ENCODE peak calls at places on chromosomes 11 and 22, in six cellular contexts. One of them, this sample, is unnamed. For H3K36me3 and H3K4me1, the result is how much of the 10 kb centered on the place peaks cover.

GRCh38 chr11:72119188-72119587 is 6.7 kb upstream of the ANAPC15 start:
- DNase-seq in IMR-90: no peak
- DNase-seq in endothelial cell of umbilical vein: no peak
- DNase-seq in psoas muscle: no peak
- DNase-seq in right lobe of liver: no peak
- DNase-seq in esophagus squamous epithelium: no peak
- DNase-seq in this sample: no peak

GRCh38 chr22:33803371-33803770 is 116.9 kb downstream of the LARGE1 start:
- DNase-seq in IMR-90: peak
- DNase-seq in psoas muscle: no peak
- DNase-seq in esophagus squamous epithelium: no peak
- DNase-seq in right lobe of liver: no peak
- DNase-seq in endothelial cell of umbilical vein: no peak
- DNase-seq in this sample: no peak

GRCh38 chr11:74672956-74673895 is 58.0 kb downstream of the CHRDL2 start:
- DNase-seq in endothelial cell of umbilical vein: peak
- DNase-seq in IMR-90: peak
- DNase-seq in psoas muscle: peak
- DNase-seq in right lobe of liver: peak
- DNase-seq in esophagus squamous epithelium: no peak
- DNase-seq in this sample: no peak

GRCh38 chr22:50620861-50621490 is 7.0 kb downstream of the ARSA start:
- DNase-seq in psoas muscle: no peak
- DNase-seq in esophagus squamous epithelium: no peak
- DNase-seq in endothelial cell of umbilical vein: no peak
- DNase-seq in IMR-90: no peak
- DNase-seq in right lobe of liver: no peak
- DNase-seq in this sample: peak

GRCh38 chr11:72238492-72239295 is 5.3 kb downstream of the PHOX2A start:
- DNase-seq in endothelial cell of umbilical vein: no peak
- DNase-seq in esophagus squamous epithelium: no peak
- DNase-seq in right lobe of liver: no peak
- DNase-seq in IMR-90: no peak
- DNase-seq in psoas muscle: no peak
- DNase-seq in this sample: no peak

GRCh38 chr11:110340427-110340826 is 44.0 kb upstream of the RDX start:
- DNase-seq in psoas muscle: no peak
- DNase-seq in right lobe of liver: no peak
- DNase-seq in endothelial cell of umbilical vein: no peak
- DNase-seq in IMR-90: no peak
- DNase-seq in esophagus squamous epithelium: no peak
- DNase-seq in this sample: no peak

GRCh38 chr11:10728779-10729472 is 22.1 kb upstream of the CTR9 start:
- DNase-seq in esophagus squamous epithelium: no peak
- DNase-seq in psoas muscle: no peak
- DNase-seq in endothelial cell of umbilical vein: no peak
- DNase-seq in IMR-90: peak
- DNase-seq in right lobe of liver: no peak
- DNase-seq in this sample: no peak

GRCh38 chr11:58567889-58568512 is 7.7 kb downstream of the LPXN start:
- DNase-seq in endothelial cell of umbilical vein: peak
- DNase-seq in right lobe of liver: peak
- DNase-seq in psoas muscle: peak
- DNase-seq in esophagus squamous epithelium: no peak
- DNase-seq in IMR-90: peak
- DNase-seq in this sample: no peak

GRCh38 chr11:67572747-67573419 is 10.7 kb upstream of the GSTP1 start:
- DNase-seq in psoas muscle: peak
- DNase-seq in esophagus squamous epithelium: no peak
- DNase-seq in right lobe of liver: peak
- DNase-seq in IMR-90: peak
- DNase-seq in endothelial cell of umbilical vein: peak
- DNase-seq in this sample: no peak

GRCh38 chr11:61337706-61338268 is 4.8 kb downstream of the TKFC start:
- DNase-seq in psoas muscle: no peak
- DNase-seq in right lobe of liver: no peak
- DNase-seq in esophagus squamous epithelium: no peak
- DNase-seq in IMR-90: no peak
- DNase-seq in endothelial cell of umbilical vein: no peak
- DNase-seq in this sample: no peak

GRCh38 chr11:69546735-69547370 is 65.4 kb downstream of the LINC01488 start:
- DNase-seq in IMR-90: no peak
- DNase-seq in endothelial cell of umbilical vein: no peak
- DNase-seq in esophagus squamous epithelium: no peak
- DNase-seq in right lobe of liver: no peak
- DNase-seq in psoas muscle: no peak
- DNase-seq in this sample: no peak

GRCh38 chr11:125262194-125262824 is 97.8 kb downstream of the PKNOX2 start:
- DNase-seq in IMR-90: no peak
- DNase-seq in esophagus squamous epithelium: no peak
- DNase-seq in right lobe of liver: no peak
- DNase-seq in psoas muscle: no peak
- DNase-seq in endothelial cell of umbilical vein: no peak
- DNase-seq in this sample: no peak
- H3K36me3 ChIP-seq in IMR-90: under half
- H3K36me3 ChIP-seq in esophagus squamous epithelium: under half
- H3K36me3 ChIP-seq in right lobe of liver: under half
- H3K36me3 ChIP-seq in psoas muscle: under half
- H3K36me3 ChIP-seq in endothelial cell of umbilical vein: under half
- H3K36me3 ChIP-seq in this sample: under half

GRCh38 chr22:47169801-47170140 is 407.3 kb downstream of the TBC1D22A start:
- DNase-seq in endothelial cell of umbilical vein: no peak
- DNase-seq in IMR-90: no peak
- DNase-seq in esophagus squamous epithelium: no peak
- DNase-seq in psoas muscle: no peak
- DNase-seq in right lobe of liver: peak
- DNase-seq in this sample: no peak

GRCh38 chr22:47167056-47167455 is 404.6 kb downstream of the TBC1D22A start:
- DNase-seq in esophagus squamous epithelium: no peak
- DNase-seq in endothelial cell of umbilical vein: no peak
- DNase-seq in right lobe of liver: no peak
- DNase-seq in psoas muscle: no peak
- DNase-seq in IMR-90: no peak
- DNase-seq in this sample: no peak

GRCh38 chr22:47171441-47172221 is 409.2 kb downstream of the TBC1D22A start:
- DNase-seq in esophagus squamous epithelium: no peak
- DNase-seq in psoas muscle: peak
- DNase-seq in endothelial cell of umbilical vein: no peak
- DNase-seq in right lobe of liver: peak
- DNase-seq in IMR-90: no peak
- DNase-seq in this sample: peak

GRCh38 chr22:47168441-47168840 is 406.0 kb downstream of the TBC1D22A start:
- DNase-seq in esophagus squamous epithelium: no peak
- DNase-seq in IMR-90: no peak
- DNase-seq in psoas muscle: peak
- DNase-seq in right lobe of liver: peak
- DNase-seq in endothelial cell of umbilical vein: no peak
- DNase-seq in this sample: no peak

GRCh38 chr22:47168900-47169800 is 406.7 kb downstream of the TBC1D22A start:
- DNase-seq in right lobe of liver: peak
- DNase-seq in IMR-90: peak
- DNase-seq in endothelial cell of umbilical vein: peak
- DNase-seq in esophagus squamous epithelium: no peak
- DNase-seq in psoas muscle: peak
- DNase-seq in this sample: peak
- TF ChIP-seq CTCF in right lobe of liver: peak
- TF ChIP-seq CTCF in IMR-90: peak
- TF ChIP-seq CTCF in endothelial cell of umbilical vein: peak
- TF ChIP-seq CTCF in esophagus squamous epithelium: no peak
- TF ChIP-seq CTCF in psoas muscle: peak
- TF ChIP-seq CTCF in this sample: no peak

GRCh38 chr11:43691332-43691731 is 10.8 kb downstream of the HSD17B12 start:
- DNase-seq in esophagus squamous epithelium: no peak
- DNase-seq in psoas muscle: no peak
- DNase-seq in endothelial cell of umbilical vein: no peak
- DNase-seq in IMR-90: no peak
- DNase-seq in right lobe of liver: no peak
- DNase-seq in this sample: no peak
- H3K4me1 ChIP-seq in esophagus squamous epithelium: under half
- H3K4me1 ChIP-seq in psoas muscle: under half
- H3K4me1 ChIP-seq in endothelial cell of umbilical vein: under half
- H3K4me1 ChIP-seq in IMR-90: under half
- H3K4me1 ChIP-seq in right lobe of liver: under half
- H3K4me1 ChIP-seq in this sample: under half

GRCh38 chr11:32479291-32479690 is 44.0 kb upstream of the WT1 start:
- DNase-seq in psoas muscle: no peak
- DNase-seq in right lobe of liver: no peak
- DNase-seq in IMR-90: no peak
- DNase-seq in endothelial cell of umbilical vein: no peak
- DNase-seq in esophagus squamous epithelium: no peak
- DNase-seq in this sample: no peak
- H3K36me3 ChIP-seq in psoas muscle: under half
- H3K36me3 ChIP-seq in right lobe of liver: under half
- H3K36me3 ChIP-seq in IMR-90: under half
- H3K36me3 ChIP-seq in endothelial cell of umbilical vein: under half
- H3K36me3 ChIP-seq in esophagus squamous epithelium: under half
- H3K36me3 ChIP-seq in this sample: under half

DNA sequence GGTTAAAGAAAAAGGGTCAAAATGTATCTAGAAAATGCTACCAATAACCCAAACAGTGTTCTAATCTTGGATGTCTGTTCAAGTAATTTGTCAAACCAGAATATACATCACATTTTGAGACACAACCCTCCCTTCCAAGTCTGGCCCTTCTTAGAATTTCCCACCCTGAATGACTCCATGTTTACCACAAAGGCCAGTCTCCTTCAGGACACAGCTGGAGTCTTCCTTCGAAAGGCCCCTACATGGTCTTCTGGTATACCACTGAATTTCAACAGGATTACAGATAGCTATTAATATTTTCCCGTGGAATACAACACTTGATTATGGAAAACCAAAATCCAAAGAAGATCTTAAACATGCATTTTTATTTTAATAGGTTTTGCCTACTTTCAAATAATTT is 10.2 kb downstream of the CCDC34 start:
- DNase-seq in psoas muscle: no peak
- DNase-seq in right lobe of liver: no peak
- DNase-seq in esophagus squamous epithelium: no peak
- DNase-seq in endothelial cell of umbilical vein: no peak
- DNase-seq in IMR-90: no peak
- DNase-seq in this sample: no peak
- TF ChIP-seq CTCF in psoas muscle: no peak
- TF ChIP-seq CTCF in right lobe of liver: no peak
- TF ChIP-seq CTCF in esophagus squamous epithelium: no peak
- TF ChIP-seq CTCF in endothelial cell of umbilical vein: no peak
- TF ChIP-seq CTCF in IMR-90: no peak
- TF ChIP-seq CTCF in this sample: no peak

GRCh38 chr11:30349885-30350284 is 27.0 kb downstream of the ARL14EP start:
- DNase-seq in esophagus squamous epithelium: no peak
- DNase-seq in endothelial cell of umbilical vein: no peak
- DNase-seq in right lobe of liver: no peak
- DNase-seq in IMR-90: no peak
- DNase-seq in psoas muscle: no peak
- DNase-seq in this sample: no peak
- H3K4me1 ChIP-seq in esophagus squamous epithelium: under half
- H3K4me1 ChIP-seq in endothelial cell of umbilical vein: under half
- H3K4me1 ChIP-seq in right lobe of liver: under half
- H3K4me1 ChIP-seq in IMR-90: under half
- H3K4me1 ChIP-seq in psoas muscle: under half
- H3K4me1 ChIP-seq in this sample: under half

GRCh38 chr11:36493332-36493731 is 16.7 kb downstream of the TRAF6 start:
- DNase-seq in right lobe of liver: no peak
- DNase-seq in psoas muscle: no peak
- DNase-seq in esophagus squamous epithelium: no peak
- DNase-seq in IMR-90: no peak
- DNase-seq in endothelial cell of umbilical vein: no peak
- DNase-seq in this sample: no peak
- H3K36me3 ChIP-seq in right lobe of liver: under half
- H3K36me3 ChIP-seq in psoas muscle: under half
- H3K36me3 ChIP-seq in esophagus squamous epithelium: under half
- H3K36me3 ChIP-seq in IMR-90: under half
- H3K36me3 ChIP-seq in endothelial cell of umbilical vein: under half
- H3K36me3 ChIP-seq in this sample: under half

DNA sequence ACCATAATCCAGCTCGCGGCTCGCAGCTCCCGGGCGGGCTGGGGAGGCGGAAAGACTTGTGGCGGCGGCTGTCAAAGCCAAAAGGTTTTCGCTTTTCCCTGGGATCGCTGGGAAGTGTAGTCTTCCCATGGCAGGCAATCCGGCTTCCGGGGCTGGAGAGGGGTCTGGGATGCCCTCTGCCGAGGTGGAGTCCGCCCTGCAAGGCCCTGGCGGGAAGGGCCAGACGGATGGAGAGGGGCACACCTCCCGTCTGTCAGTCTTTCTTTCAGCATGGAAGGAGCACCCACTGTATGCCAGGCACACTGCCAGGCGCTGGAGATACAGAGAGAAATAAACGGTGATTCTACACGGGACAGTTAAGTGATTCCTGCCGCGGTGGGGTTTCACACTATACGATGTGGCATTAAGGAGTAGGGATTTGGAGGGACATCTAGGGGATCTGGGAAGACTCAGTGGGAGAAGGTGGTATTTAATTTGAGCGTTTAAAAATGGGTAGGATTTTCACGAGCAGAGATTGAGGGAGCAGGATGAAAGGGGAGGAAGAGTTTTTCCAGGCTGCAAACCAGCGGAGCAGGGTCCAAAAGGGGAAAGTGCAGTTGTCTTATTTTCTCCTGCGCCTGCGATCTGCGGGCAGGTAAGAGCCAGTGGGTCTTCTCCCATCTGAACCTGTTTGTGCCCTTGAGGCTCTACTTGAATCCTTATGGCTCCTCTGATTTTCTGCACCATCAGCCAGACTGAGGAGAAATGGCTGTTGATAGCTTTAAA is at the start of gene BACE1:
- DNase-seq in endothelial cell of umbilical vein: peak
- DNase-seq in IMR-90: peak
- DNase-seq in right lobe of liver: peak
- DNase-seq in esophagus squamous epithelium: no peak
- DNase-seq in psoas muscle: peak
- DNase-seq in this sample: peak
- TF ChIP-seq CTCF in endothelial cell of umbilical vein: no peak
- TF ChIP-seq CTCF in IMR-90: peak
- TF ChIP-seq CTCF in right lobe of liver: peak
- TF ChIP-seq CTCF in esophagus squamous epithelium: peak
- TF ChIP-seq CTCF in psoas muscle: peak
- TF ChIP-seq CTCF in this sample: peak

GRCh38 chr11:65967329-65967934 is 5.9 kb downstream of the SART1 start:
- DNase-seq in endothelial cell of umbilical vein: no peak
- DNase-seq in right lobe of liver: no peak
- DNase-seq in IMR-90: no peak
- DNase-seq in psoas muscle: no peak
- DNase-seq in esophagus squamous epithelium: no peak
- DNase-seq in this sample: no peak

GRCh38 chr11:65965986-65966762 is 4.6 kb downstream of the SART1 start:
- DNase-seq in endothelial cell of umbilical vein: no peak
- DNase-seq in right lobe of liver: no peak
- DNase-seq in psoas muscle: no peak
- DNase-seq in esophagus squamous epithelium: no peak
- DNase-seq in IMR-90: no peak
- DNase-seq in this sample: no peak

GRCh38 chr11:65972116-65972515 is 10.6 kb downstream of the SART1 start:
- DNase-seq in endothelial cell of umbilical vein: no peak
- DNase-seq in psoas muscle: no peak
- DNase-seq in esophagus squamous epithelium: no peak
- DNase-seq in right lobe of liver: no peak
- DNase-seq in IMR-90: no peak
- DNase-seq in this sample: no peak

GRCh38 chr11:65964906-65965305 is 3.4 kb downstream of the SART1 start:
- DNase-seq in psoas muscle: no peak
- DNase-seq in right lobe of liver: no peak
- DNase-seq in IMR-90: no peak
- DNase-seq in esophagus squamous epithelium: no peak
- DNase-seq in endothelial cell of umbilical vein: no peak
- DNase-seq in this sample: no peak

GRCh38 chr11:65968600-65969482 is 7.3 kb downstream of the SART1 start:
- DNase-seq in psoas muscle: no peak
- DNase-seq in right lobe of liver: no peak
- DNase-seq in esophagus squamous epithelium: no peak
- DNase-seq in IMR-90: no peak
- DNase-seq in endothelial cell of umbilical vein: no peak
- DNase-seq in this sample: no peak
- H3K4me1 ChIP-seq in psoas muscle: under half
- H3K4me1 ChIP-seq in right lobe of liver: under half
- H3K4me1 ChIP-seq in esophagus squamous epithelium: under half
- H3K4me1 ChIP-seq in IMR-90: under half
- H3K4me1 ChIP-seq in endothelial cell of umbilical vein: under half
- H3K4me1 ChIP-seq in this sample: under half